ENCODE peak calls at places on chromosomes 3 and 15, in five cellular contexts. F, Q, X, G and A are unnamed samples.

GRCh38 chr3:66342717-66343373 is 122.0 kb downstream of the SLC25A26 start:
- DNase-seq in F (no peak), Q (peak; percentile 23), X (no peak), G (no peak), A (no peak)

GRCh38 chr3:152607179-152607578 is 227.8 kb upstream of the P2RY1 start:
- DNase-seq in F (no peak), Q (no peak), X (no peak), G (no peak), A (no peak)

GRCh38 chr3:189267981-189268613 is 96.3 kb downstream of the TPRG1 start:
- DNase-seq in F (no peak), Q (no peak), X (no peak), G (no peak), A (no peak)

GRCh38 chr3:50297384-50297775 is 1.8 kb downstream of the HYAL3 start:
- DNase-seq in F (no peak), Q (no peak), X (no peak), G (peak; percentile 77), A (no peak)

GRCh38 chr3:142609136-142609535 is 12.9 kb downstream of the PLS1 start:
- DNase-seq in F (no peak), Q (no peak), X (no peak), G (no peak), A (no peak)

GRCh38 chr3:33962383-33962782 is 164.0 kb downstream of the PDCD6IP start:
- DNase-seq in F (no peak), Q (no peak), X (no peak), G (no peak), A (no peak)

GRCh38 chr15:37058316-37058985 is 41.9 kb downstream of the MEIS2 start:
- DNase-seq in F (no peak), Q (no peak), X (no peak), G (no peak), A (no peak)

GRCh38 chr3:37715358-37715757 is 146.3 kb upstream of the CTDSPL start:
- DNase-seq in F (no peak), Q (no peak), X (no peak), G (no peak), A (no peak)

GRCh38 chr3:35383216-35383615 is 256.1 kb upstream of the ARPP21 start:
- DNase-seq in F (no peak), Q (no peak), X (no peak), G (no peak), A (no peak)

GRCh38 chr3:33438284-33438668 is 1.9 kb downstream of the UBP1 start:
- DNase-seq in F (no peak), Q (no peak), X (peak; percentile 40), G (no peak), A (no peak)

GRCh38 chr3:53045784-53046170 is at the start of gene SFMBT1:
- DNase-seq in F (peak; percentile 96), Q (no peak), X (peak; percentile 52), G (peak; percentile 73), A (peak; percentile 90)

GRCh38 chr15:27675571-27675970 is 423.5 kb downstream of the OCA2 start:
- DNase-seq in F (no peak), Q (no peak), X (no peak), G (no peak), A (no peak)

GRCh38 chr15:59244337-59244736 is 37.7 kb downstream of the LDHAL6B start:
- DNase-seq in F (peak; percentile 70), Q (no peak), X (no peak), G (no peak), A (peak; percentile 60)

GRCh38 chr15:90286678-90287077 is 21.2 kb downstream of the NGRN start:
- DNase-seq in F (peak; percentile 40), Q (no peak), X (peak; percentile 28), G (no peak), A (peak; percentile 62)

GRCh38 chr3:128620268-128620691 is 30.3 kb downstream of the RPN1 start:
- DNase-seq in F (no peak), Q (no peak), X (no peak), G (no peak), A (no peak)

GRCh38 chr3:14244521-14244920 is 65.9 kb downstream of the LSM3 start:
- DNase-seq in F (no peak), Q (no peak), X (no peak), G (no peak), A (no peak)

GRCh38 chr3:170734043-170734736 is 135.8 kb downstream of the RPL22L1 start:
- DNase-seq in F (no peak), Q (no peak), X (no peak), G (no peak), A (no peak)

GRCh38 chr15:36313881-36314280 is 265.5 kb upstream of the CDIN1 start:
- DNase-seq in F (no peak), Q (no peak), X (no peak), G (no peak), A (no peak)

GRCh38 chr3:56928379-56929068 is 126.8 kb upstream of the ARHGEF3 start:
- DNase-seq in F (no peak), Q (no peak), X (no peak), G (no peak), A (no peak)

GRCh38 chr15:90232941-90233700 is 620 bp downstream of the CIB1 start:
- DNase-seq in F (peak; percentile 65), Q (no peak), X (peak; percentile 41), G (peak; percentile 83), A (peak; percentile 47)

GRCh38 chr15:28986108-28986507 is 100.3 kb downstream of the APBA2 start:
- DNase-seq in F (no peak), Q (no peak), X (no peak), G (no peak), A (no peak)

GRCh38 chr3:126356373-126357298 is 572 bp downstream of the KLF15 start:
- DNase-seq in F (peak; percentile 59), Q (no peak), X (no peak), G (peak; percentile 80), A (no peak)

GRCh38 chr3:122754867-122755835 is 38.5 kb downstream of the HSPBAP1 start:
- DNase-seq in F (peak; percentile 76), Q (peak; percentile 13), X (peak; percentile 34), G (no peak), A (peak; percentile 54)

GRCh38 chr3:54573922-54574321 is 353.9 kb downstream of the LRTM1 start:
- DNase-seq in F (no peak), Q (no peak), X (no peak), G (no peak), A (no peak)

GRCh38 chr3:72597756-72598195 is 250.5 kb downstream of the SHQ1 start:
- DNase-seq in F (no peak), Q (no peak), X (no peak), G (no peak), A (no peak)

GRCh38 chr3:31695280-31696008 is 162.7 kb downstream of the STT3B start:
- DNase-seq in F (peak; percentile 45), Q (no peak), X (no peak), G (no peak), A (no peak)

GRCh38 chr3:108538083-108538482 is 27.7 kb upstream of the MYH15 start:
- DNase-seq in F (no peak), Q (no peak), X (no peak), G (no peak), A (no peak)

GRCh38 chr15:42121667-42122066 is 27.3 kb upstream of the PLA2G4D start:
- DNase-seq in F (no peak), Q (no peak), X (no peak), G (no peak), A (no peak)

GRCh38 chr3:43341788-43342187 is 55.4 kb downstream of the SNRK start:
- DNase-seq in F (no peak), Q (no peak), X (no peak), G (no peak), A (no peak)

GRCh38 chr15:65087873-65088642 is 11.5 kb downstream of the KBTBD13 start:
- DNase-seq in F (no peak), Q (no peak), X (no peak), G (no peak), A (no peak)

GRCh38 chr15:65085990-65086679 is 9.6 kb downstream of the KBTBD13 start:
- DNase-seq in F (no peak), Q (no peak), X (no peak), G (no peak), A (peak; percentile 70)

GRCh38 chr15:65085207-65085753 is 8.7 kb downstream of the KBTBD13 start:
- DNase-seq in F (no peak), Q (no peak), X (no peak), G (no peak), A (no peak)

GRCh38 chr15:65087411-65087810 is 10.9 kb downstream of the KBTBD13 start:
- DNase-seq in F (no peak), Q (no peak), X (no peak), G (no peak), A (no peak)

DNA sequence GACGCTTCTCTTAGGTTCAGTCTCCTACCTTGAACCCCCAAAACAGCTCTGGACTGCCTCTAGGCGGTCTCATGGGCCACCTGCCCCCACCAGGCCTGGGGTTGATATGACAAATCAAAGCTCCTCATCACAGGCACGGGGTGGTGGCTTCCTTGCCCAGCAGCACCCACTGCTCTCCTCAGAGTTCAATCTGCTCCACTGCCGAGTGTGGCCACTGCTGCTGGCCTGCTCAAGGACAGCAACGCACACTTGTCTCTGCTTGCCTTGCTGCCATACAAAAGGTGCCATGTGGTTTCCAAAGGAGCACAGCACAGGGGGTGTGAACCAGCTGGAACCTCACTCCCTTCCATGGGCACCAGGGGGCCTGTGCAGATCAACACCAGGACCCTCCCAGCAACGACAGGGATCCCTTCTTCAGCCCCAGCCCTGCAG is 10.2 kb downstream of the KBTBD13 start:
- DNase-seq in F (no peak), Q (no peak), X (no peak), G (no peak), A (no peak)
- TF ChIP-seq CTCF in F (no peak), Q (no peak), X (no peak), G (no peak), A (no peak)

DNA sequence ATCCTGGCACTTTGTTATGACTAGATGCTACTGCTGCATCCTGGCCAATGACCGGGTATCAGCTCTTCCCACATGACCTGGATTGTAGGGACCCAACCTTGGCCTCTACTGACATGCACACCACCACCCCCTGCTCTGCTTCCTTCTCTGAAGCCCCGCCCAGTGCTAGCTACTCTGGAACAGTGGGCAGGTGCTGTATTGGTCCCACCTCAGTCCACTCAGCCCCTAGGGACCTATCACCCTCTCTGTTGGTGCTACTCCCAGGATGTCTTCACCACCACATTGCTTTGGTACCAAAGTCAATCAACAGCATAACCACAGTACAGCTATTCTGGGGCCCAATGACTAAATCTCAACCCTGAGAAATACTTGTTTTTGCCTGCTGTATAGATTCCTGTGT is 170.2 kb upstream of the PRICKLE2 start:
- DNase-seq in F (no peak), Q (no peak), X (no peak), G (no peak), A (no peak)
- TF ChIP-seq CTCF in F (no peak), Q (no peak), X (no peak), G (no peak), A (no peak)

GRCh38 chr3:55882006-55882405 is 394.9 kb upstream of the WNT5A start:
- DNase-seq in F (no peak), Q (no peak), X (no peak), G (no peak), A (no peak)

GRCh38 chr3:55884491-55885285 is 397.6 kb upstream of the WNT5A start:
- DNase-seq in F (no peak), Q (no peak), X (no peak), G (no peak), A (no peak)

GRCh38 chr3:55884066-55884465 is 397.0 kb upstream of the WNT5A start:
- DNase-seq in F (no peak), Q (no peak), X (no peak), G (no peak), A (no peak)

GRCh38 chr3:55888282-55888855 is 401.3 kb upstream of the WNT5A start:
- DNase-seq in F (no peak), Q (no peak), X (no peak), G (no peak), A (no peak)

GRCh38 chr3:55885721-55886120 is 398.6 kb upstream of the WNT5A start:
- DNase-seq in F (no peak), Q (no peak), X (peak; percentile 41), G (no peak), A (no peak)
- TF ChIP-seq CTCF in F (no peak), Q (peak; percentile 16), X (peak; percentile 18), G (no peak), A (no peak)

GRCh38 chr15:94582368-94582767 is 351.0 kb downstream of the MCTP2 start:
- DNase-seq in F (peak; percentile 21), Q (no peak), X (no peak), G (no peak), A (peak; percentile 4)
- TF ChIP-seq CTCF in F (peak; percentile 50), Q (no peak), X (no peak), G (no peak), A (peak; percentile 49)